ENCODE peak calls at places on chromosomes 11 and 22, in ten cellular contexts. N is H9, F is neural progenitor cell, I is H1, M is HCT116, U is hepatocyte, D is GM23338, T is IMR-90, A is fibroblast of lung, R is OCI-LY7. L is an unnamed sample.

GRCh38 chr11:58926695-58927094 is 12.6 kb upstream of the GLYATL1 start:
- DNase-seq in N (no peak), F (no peak), I (no peak), M (no peak), U (peak; percentile 30), D (no peak), T (peak; percentile 79), A (peak; percentile 48), R (no peak), L (no peak)

GRCh38 chr22:46035380-46035741 is 58.4 kb upstream of the WNT7B start:
- DNase-seq in N (no peak), F (no peak), I (no peak), M (no peak), U (no peak), D (no peak), T (no peak), A (no peak), R (no peak), L (no peak)

GRCh38 chr22:48718818-48719500 is 1108.7 kb downstream of the BRD1 start:
- DNase-seq in N (no peak), F (no peak), I (no peak), M (no peak), U (no peak), D (no peak), T (no peak), A (no peak), R (no peak), L (no peak)

GRCh38 chr22:46798366-46799057 is 36.1 kb downstream of the TBC1D22A start:
- DNase-seq in N (peak; percentile 85), F (peak; percentile 82), I (peak; percentile 70), M (peak; percentile 29), U (peak; percentile 90), D (peak; percentile 88), T (peak; percentile 66), A (peak; percentile 70), R (peak; percentile 78), L (peak; percentile 67)

GRCh38 chr11:135008412-135008811 is 596.4 kb upstream of the B3GAT1 start:
- DNase-seq in N (no peak), F (no peak), I (no peak), M (no peak), U (no peak), D (no peak), T (no peak), A (no peak), R (no peak), L (no peak)

GRCh38 chr11:60957188-60957587 is 5.2 kb upstream of the SLC15A3 start:
- DNase-seq in N (no peak), F (no peak), I (no peak), M (no peak), U (no peak), D (no peak), T (no peak), A (peak; percentile 32), R (no peak), L (no peak)

GRCh38 chr11:73226297-73227006 is 8.4 kb downstream of the P2RY2 start:
- DNase-seq in N (no peak), F (peak; percentile 1), I (no peak), M (no peak), U (no peak), D (no peak), T (no peak), A (no peak), R (no peak), L (no peak)

GRCh38 chr11:61814958-61815789 is 1.6 kb downstream of the FADS1 start:
- DNase-seq in N (peak; percentile 99), F (peak; percentile 99), I (peak; percentile 97), M (peak; percentile 97), U (peak; percentile 96), D (peak; percentile 97), T (peak; percentile 95), A (peak; percentile 98), R (no peak), L (peak; percentile 72)

GRCh38 chr11:92911478-92911877 is 58.0 kb upstream of the MTNR1B start:
- DNase-seq in N (no peak), F (no peak), I (no peak), M (no peak), U (no peak), D (no peak), T (no peak), A (no peak), R (no peak), L (no peak)

GRCh38 chr22:17370766-17371181 is 1.5 kb downstream of the CECR2 start:
- DNase-seq in N (no peak), F (no peak), I (no peak), M (no peak), U (no peak), D (no peak), T (no peak), A (peak; percentile 19), R (no peak), L (no peak)

GRCh38 chr11:103737791-103738190 is 298.6 kb upstream of the DDI1 start:
- DNase-seq in N (no peak), F (peak; percentile 42), I (no peak), M (no peak), U (no peak), D (peak; percentile 18), T (no peak), A (no peak), R (no peak), L (no peak)

GRCh38 chr11:11569936-11570491 is 51.8 kb downstream of the GALNT18 start:
- DNase-seq in N (no peak), F (no peak), I (no peak), M (no peak), U (peak; percentile 39), D (no peak), T (no peak), A (peak; percentile 15), R (no peak), L (no peak)

GRCh38 chr11:11261629-11262028 is 91.4 kb downstream of the CSNK2A3 start:
- DNase-seq in N (no peak), F (peak; percentile 8), I (no peak), M (no peak), U (no peak), D (peak; percentile 21), T (no peak), A (no peak), R (peak; percentile 95), L (no peak)

GRCh38 chr11:8086571-8086970 is 5.6 kb downstream of the TUB start:
- DNase-seq in N (no peak), F (no peak), I (no peak), M (no peak), U (no peak), D (no peak), T (no peak), A (no peak), R (no peak), L (no peak)
- H4K20me1 ChIP-seq in N (no peaks in the 10 kb centered on the region), F (peaks cover 60% of the 10 kb centered on the region), I (peaks cover 4% of the 10 kb centered on the region), M (no peaks in the 10 kb centered on the region), U (peaks cover 13% of the 10 kb centered on the region), D (peaks cover 18% of the 10 kb centered on the region), T (peaks cover 44% of the 10 kb centered on the region), A (no peaks in the 10 kb centered on the region), R (no peaks in the 10 kb centered on the region), L (no peaks in the 10 kb centered on the region)

GRCh38 chr22:19680287-19680881 is 33.9 kb upstream of the SEPTIN5 start:
- DNase-seq in N (no peak), F (no peak), I (no peak), M (no peak), U (no peak), D (no peak), T (no peak), A (no peak), R (no peak), L (no peak)

GRCh38 chr22:19678949-19679348 is 35.4 kb upstream of the SEPTIN5 start:
- DNase-seq in N (no peak), F (peak; percentile 38), I (no peak), M (no peak), U (no peak), D (peak; percentile 70), T (no peak), A (no peak), R (no peak), L (no peak)

GRCh38 chr22:19679476-19680099 is 34.7 kb upstream of the SEPTIN5 start:
- DNase-seq in N (peak; percentile 79), F (peak; percentile 53), I (no peak), M (no peak), U (no peak), D (peak; percentile 78), T (no peak), A (no peak), R (peak; percentile 6), L (no peak)

GRCh38 chr22:19680911-19681862 is 33.1 kb upstream of the SEPTIN5 start:
- DNase-seq in N (no peak), F (no peak), I (no peak), M (peak; percentile 29), U (no peak), D (no peak), T (no peak), A (peak; percentile 18), R (peak; percentile 11), L (no peak)

DNA sequence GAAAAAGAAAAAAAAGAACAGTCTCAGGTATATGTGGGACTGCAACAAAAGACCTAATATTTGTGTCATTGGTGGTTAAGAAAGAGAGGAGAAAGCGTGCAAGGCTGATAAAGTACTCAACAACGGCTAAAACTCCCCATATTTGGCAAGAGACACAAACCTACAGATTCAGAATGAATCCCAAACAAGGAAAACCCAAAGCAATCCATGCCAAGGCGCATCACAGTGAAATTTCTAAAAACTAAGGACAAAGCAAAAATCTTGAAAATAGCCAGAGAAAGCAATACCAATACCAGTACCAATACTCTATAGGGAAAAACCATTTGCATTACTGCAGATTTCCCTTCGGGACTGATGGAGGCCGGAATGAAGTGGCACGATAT is 32.4 kb upstream of the SEPTIN5 start:
- DNase-seq in N (no peak), F (no peak), I (no peak), M (no peak), U (no peak), D (no peak), T (no peak), A (no peak), R (no peak), L (no peak)
- H2AFZ ChIP-seq in N (no peak overlapping the region), F (no peak overlapping the region), I (no peak overlapping the region), M (no peak overlapping the region), U (no peak overlapping the region), D (no peak overlapping the region), T (no peak overlapping the region), A (no peak overlapping the region), R (no peak overlapping the region), L (no peak overlapping the region)

GRCh38 chr22:39248254-39248653 is 3.5 kb upstream of the PDGFB start:
- DNase-seq in N (no peak), F (no peak), I (no peak), M (no peak), U (no peak), D (no peak), T (no peak), A (no peak), R (no peak), L (no peak)
- H4K20me1 ChIP-seq in N (no peaks in the 10 kb centered on the region), F (peaks cover 4% of the 10 kb centered on the region), I (peaks cover 4% of the 10 kb centered on the region), M (no peaks in the 10 kb centered on the region), U (no peaks in the 10 kb centered on the region), D (no peaks in the 10 kb centered on the region), T (no peaks in the 10 kb centered on the region), A (no peaks in the 10 kb centered on the region), R (no peaks in the 10 kb centered on the region), L (no peaks in the 10 kb centered on the region)

DNA sequence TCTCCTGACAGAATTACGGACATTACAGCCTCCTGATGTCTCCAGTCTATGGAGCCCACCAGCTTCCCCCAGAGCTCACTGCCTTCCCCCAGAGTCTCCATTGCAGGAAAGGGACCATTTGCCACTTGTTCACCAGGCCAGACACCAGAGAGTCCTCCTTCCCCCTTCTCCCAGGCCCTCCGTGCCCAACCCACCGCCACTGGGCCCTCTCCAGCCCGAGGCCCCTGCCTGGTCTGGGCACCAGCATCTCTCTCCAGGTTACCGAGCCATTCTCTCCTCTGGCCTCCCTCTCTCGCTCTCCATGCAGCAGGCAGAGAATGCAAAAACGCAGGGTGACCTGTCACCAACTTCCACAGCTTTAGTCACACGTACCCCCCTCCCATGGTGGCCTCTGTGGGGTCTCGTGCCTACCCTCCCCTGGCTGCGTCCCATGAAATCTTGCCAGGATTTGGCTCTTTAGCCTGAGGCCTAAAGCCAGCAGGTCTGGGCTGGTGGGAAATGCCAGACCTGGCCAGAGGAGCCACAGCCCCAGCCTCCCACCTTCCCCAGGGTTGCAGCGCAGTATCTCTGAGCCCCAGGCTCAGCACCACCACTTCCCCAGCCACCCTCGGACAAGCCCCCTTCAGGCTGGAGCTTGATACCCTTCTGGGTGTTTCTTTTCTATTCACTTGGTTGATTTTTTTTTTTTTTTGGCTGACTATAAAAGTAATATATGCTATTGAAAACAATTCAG is 6.8 kb upstream of the SERPINH1 start:
- DNase-seq in N (no peak), F (no peak), I (no peak), M (no peak), U (no peak), D (no peak), T (no peak), A (no peak), R (no peak), L (no peak)
- H2AFZ ChIP-seq in N (no peak overlapping the region), F (no peak overlapping the region), I (no peak overlapping the region), M (no peak overlapping the region), U (no peak overlapping the region), D (no peak overlapping the region), T (peak overlapping the region; percentile 87), A (no peak overlapping the region), R (no peak overlapping the region), L (no peak overlapping the region)